ENCODE peak calls at places on chromosomes 2 and 18, in five cellular contexts. E, R, X, P and U are unnamed samples.

GRCh38 chr2:20196053-20196880 is 28.7 kb downstream of the SDC1 start:
- DNase-seq in R (no peak), P (no peak), E (no peak), X (no peak), U (no peak)

GRCh38 chr18:47175283-47175894 is 775 bp downstream of the IER3IP1 start:
- DNase-seq in P (no peak), R (no peak), X (peak; percentile 10), E (peak; percentile 51), U (no peak)

GRCh38 chr2:58063641-58064040 is 17.0 kb downstream of the VRK2 start:
- DNase-seq in R (no peak), X (peak; percentile 69), E (peak; percentile 17), P (no peak), U (no peak)

GRCh38 chr2:65395621-65396347 is 36.6 kb downstream of the SPRED2 start:
- DNase-seq in R (no peak), E (no peak), X (no peak), P (no peak), U (no peak)

GRCh38 chr2:233051241-233052149 is 8.6 kb upstream of the INPP5D start:
- DNase-seq in R (peak; percentile 40), E (no peak), P (no peak), X (peak; percentile 92), U (no peak)

GRCh38 chr2:88765154-88765948 is 73.9 kb downstream of the RPIA start:
- DNase-seq in R (no peak), X (peak; percentile 10), P (peak; percentile 47), E (peak; percentile 42), U (no peak)

GRCh38 chr2:182015334-182016109 is 29.9 kb downstream of the PPP1R1C start:
- DNase-seq in R (no peak), E (no peak), X (no peak), P (no peak), U (no peak)

GRCh38 chr2:240893363-240893828 is 2.6 kb downstream of the MAB21L4 start:
- DNase-seq in E (peak; percentile 25), X (no peak), P (no peak), R (no peak), U (no peak)